ENCODE peak calls at places on chromosomes 13 and 19, in five cellular contexts. O is pancreas; S is aorta; D is DND-41; P is CD4-positive, CD25-positive, alpha-beta regulatory T cell. K is an unnamed sample.

GRCh38 chr13:106473174-106473573 is 62.3 kb downstream of the EFNB2 start:
- DNase-seq in P (no peak), S (no peak), D (no peak), O (no peak), K (no peak)

GRCh38 chr19:19213822-19214558 is 2.2 kb downstream of the NCAN start:
- DNase-seq in S (no peak), D (no peak), P (no peak), O (no peak), K (no peak)

GRCh38 chr13:25625361-25625760 is 253.6 kb downstream of the ATP8A2 start:
- DNase-seq in D (no peak), P (no peak), O (no peak), S (no peak), K (no peak)

GRCh38 chr19:48321372-48321621 is 4.1 kb upstream of the EMP3 start:
- DNase-seq in P (peak; percentile 88), S (peak; percentile 99), O (peak; percentile 98), D (peak; percentile 97), K (peak; percentile 75)

GRCh38 chr13:39809466-39809865 is 154.0 kb downstream of the COG6 start:
- DNase-seq in P (no peak), O (no peak), D (no peak), S (no peak), K (no peak)

GRCh38 chr19:55652311-55653078 is 2.3 kb upstream of the U2AF2 start:
- DNase-seq in P (no peak), O (peak; percentile 56), S (no peak), D (no peak), K (no peak)

GRCh38 chr13:21676611-21677021 is 5.7 kb downstream of the FGF9 start:
- DNase-seq in P (no peak), O (no peak), S (no peak), D (no peak), K (no peak)

GRCh38 chr13:59531571-59532091 is 632.1 kb downstream of the DIAPH3 start:
- DNase-seq in D (peak; percentile 61), O (peak; percentile 35), S (peak; percentile 89), P (peak; percentile 7), K (peak; percentile 56)

GRCh38 chr13:104318121-104318520 is 1251.9 kb upstream of the SLC10A2 start:
- DNase-seq in S (no peak), P (no peak), D (no peak), O (no peak), K (no peak)

GRCh38 chr19:47644743-47645499 is 36.0 kb downstream of the BICRA start:
- DNase-seq in S (no peak), D (no peak), P (no peak), O (no peak), K (no peak)

GRCh38 chr13:41565221-41565620 is 107.9 kb downstream of the RGCC start:
- DNase-seq in S (no peak), P (no peak), O (no peak), D (no peak), K (peak; percentile 96)

GRCh38 chr19:53372196-53372595 is 6.7 kb downstream of the ZNF525 start:
- DNase-seq in O (no peak), P (no peak), S (no peak), D (no peak), K (no peak)

GRCh38 chr19:34088292-34088691 is 84.0 kb upstream of the LSM14A start:
- DNase-seq in O (no peak), P (no peak), S (no peak), D (no peak), K (no peak)

GRCh38 chr19:2294377-2295335 is 12.7 kb upstream of the PEAK3 start:
- DNase-seq in P (no peak), D (no peak), O (no peak), S (peak; percentile 54), K (peak; percentile 57)

GRCh38 chr19:29806098-29806866 is 5.5 kb upstream of the CCNE1 start:
- DNase-seq in P (no peak), O (peak; percentile 11), D (no peak), S (peak; percentile 68), K (peak; percentile 13)

GRCh38 chr13:42422681-42423080 is 150.7 kb downstream of the AKAP11 start:
- DNase-seq in O (no peak), D (no peak), S (no peak), P (no peak), K (no peak)

GRCh38 chr19:15915109-15915508 is 17.2 kb upstream of the CYP4F2 start:
- DNase-seq in D (no peak), O (no peak), S (no peak), P (no peak), K (no peak)

GRCh38 chr13:20400774-20401173 is 124.9 kb downstream of the CRYL1 start:
- DNase-seq in S (no peak), P (no peak), D (no peak), O (no peak), K (peak; percentile 54)

GRCh38 chr19:5016268-5016667 is 47.4 kb downstream of the KDM4B start:
- DNase-seq in O (no peak), D (no peak), S (no peak), P (no peak), K (no peak)

GRCh38 chr19:5018224-5019015 is 49.5 kb downstream of the KDM4B start:
- DNase-seq in S (no peak), P (no peak), D (no peak), O (no peak), K (no peak)

GRCh38 chr19:5014941-5015340 is 46.0 kb downstream of the KDM4B start:
- DNase-seq in D (no peak), S (no peak), P (no peak), O (no peak), K (no peak)

GRCh38 chr19:5016781-5017180 is 47.9 kb downstream of the KDM4B start:
- DNase-seq in D (no peak), P (no peak), O (no peak), S (no peak), K (no peak)

GRCh38 chr19:5017235-5017634 is 48.3 kb downstream of the KDM4B start:
- DNase-seq in D (no peak), O (no peak), P (no peak), S (no peak), K (no peak)
- H3K4me3 ChIP-seq in D (no peak overlapping the region), O (no peak overlapping the region), P (no peak overlapping the region), S (no peak overlapping the region), K (no peak overlapping the region)

GRCh38 chr19:32676186-32676894 is 692 bp downstream of the RGS9BP start:
- DNase-seq in P (no peak), D (no peak), O (peak; percentile 12), S (peak; percentile 46), K (no peak)
- H3K4me3 ChIP-seq in P (peak overlapping the region; percentile 19), D (peak overlapping the region; percentile 55), O (peak overlapping the region; percentile 98), S (no peak overlapping the region), K (peak overlapping the region; percentile 73)

GRCh38 chr13:113449693-113450347 is 3.5 kb downstream of the ADPRHL1 start:
- DNase-seq in O (no peak), S (peak; percentile 30), P (no peak), D (no peak), K (no peak)
- H3K4me3 ChIP-seq in O (peak overlapping the region; percentile 49), S (no peak overlapping the region), P (no peak overlapping the region), D (no peak overlapping the region), K (no peak overlapping the region)

DNA sequence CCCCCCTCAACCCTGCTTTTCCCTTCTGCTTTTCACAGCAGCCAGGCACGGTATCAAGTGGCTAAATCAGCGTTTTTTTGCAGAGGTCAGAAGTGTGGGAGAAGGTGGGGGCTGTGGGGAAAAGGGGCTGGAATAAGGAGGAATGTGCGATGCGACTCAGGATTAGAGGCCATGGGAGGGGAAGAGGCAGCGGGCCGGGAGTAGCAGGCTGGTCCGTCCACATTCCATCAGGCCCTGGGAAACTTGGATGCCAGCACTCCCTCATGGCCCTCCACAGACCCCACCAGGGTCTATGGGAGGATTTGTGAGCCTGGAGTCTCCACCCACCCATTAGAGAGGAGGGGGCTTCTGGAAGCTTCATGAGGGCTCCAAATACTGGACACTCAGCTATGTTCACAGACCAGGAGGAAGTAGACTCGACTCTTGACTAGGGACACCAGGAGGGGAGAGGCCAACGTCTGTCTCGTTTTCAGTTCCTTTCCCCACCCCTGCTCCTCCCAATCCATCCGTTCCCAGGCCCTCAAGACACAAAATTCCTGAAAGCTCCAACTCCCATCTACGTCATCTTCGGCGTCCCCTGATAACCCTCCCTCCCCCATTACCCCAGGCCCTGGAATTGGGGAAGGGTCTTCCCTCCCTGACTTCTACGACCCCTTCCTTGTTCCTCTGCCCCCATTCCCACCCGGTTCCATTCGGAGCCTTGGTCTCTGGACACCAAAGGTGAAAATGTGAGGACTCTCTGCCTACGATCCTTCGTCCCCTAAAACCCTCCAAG is 3.3 kb upstream of the KCNC3 start:
- DNase-seq in D (no peak), O (no peak), P (no peak), S (peak; percentile 44), K (no peak)
- H3K4me3 ChIP-seq in D (no peak overlapping the region), O (peak overlapping the region; percentile 54), P (peak overlapping the region; percentile 47), S (no peak overlapping the region), K (no peak overlapping the region)

K was measured in skeletal muscle cell.